ENCODE peak calls at places on chromosomes 6 and 20, in five cellular contexts. E is dorsolateral prefrontal cortex, M is hepatocyte, G is BE2C, A is cardiac fibroblast. Y is an unnamed sample.

GRCh38 chr6:14682821-14683220 is 563.0 kb upstream of the JARID2 start:
- DNase-seq in E (no peak), M (no peak), G (no peak), A (peak), Y (no peak)

GRCh38 chr6:150229775-150230561 is 87.1 kb downstream of the PPP1R14C start:
- DNase-seq in E (peak), M (no peak), G (no peak), A (no peak), Y (no peak)

GRCh38 chr20:23823621-23824324 is 2.8 kb downstream of the CST2 start:
- DNase-seq in E (no peak), M (no peak), G (no peak), A (no peak), Y (no peak)

GRCh38 chr6:56742122-56742791 is 99.6 kb upstream of the DST start:
- DNase-seq in E (no peak), M (no peak), G (no peak), A (no peak), Y (no peak)

GRCh38 chr6:116152620-116153019 is 26.7 kb upstream of the COL10A1 start:
- DNase-seq in E (no peak), M (no peak), G (no peak), A (peak), Y (no peak)

GRCh38 chr20:47676219-47676721 is 109.0 kb downstream of the SULF2 start:
- DNase-seq in E (peak), M (peak), G (no peak), A (no peak), Y (no peak)

GRCh38 chr20:25250508-25250907 is 2.6 kb downstream of the PYGB start:
- DNase-seq in E (no peak), M (peak), G (no peak), A (no peak), Y (no peak)

GRCh38 chr6:15152720-15153119 is 93.1 kb upstream of the JARID2 start:
- DNase-seq in E (no peak), M (no peak), G (no peak), A (no peak), Y (no peak)

GRCh38 chr20:20525756-20526155 is 157.9 kb downstream of the INSM1 start:
- DNase-seq in E (no peak), M (no peak), G (no peak), A (no peak), Y (no peak)

GRCh38 chr6:87237804-87238203 is 82.4 kb downstream of the ZNF292 start:
- DNase-seq in E (no peak), M (no peak), G (no peak), A (peak), Y (no peak)

GRCh38 chr6:30583921-30584320 is 12.7 kb downstream of the ABCF1 start:
- DNase-seq in E (no peak), M (no peak), G (no peak), A (no peak), Y (no peak)

GRCh38 chr6:147972436-147972835 is 370.2 kb upstream of the SASH1 start:
- DNase-seq in E (no peak), M (no peak), G (no peak), A (no peak), Y (no peak)

GRCh38 chr6:12523726-12524125 is 192.8 kb upstream of the PHACTR1 start:
- DNase-seq in E (no peak), M (no peak), G (no peak), A (peak), Y (no peak)

GRCh38 chr6:112245511-112246203 is 8.7 kb downstream of the LAMA4 start:
- DNase-seq in E (no peak), M (no peak), G (no peak), A (peak), Y (no peak)

GRCh38 chr20:45322952-45323383 is 14.9 kb upstream of the MATN4 start:
- DNase-seq in E (no peak), M (peak), G (peak), A (peak), Y (no peak)

GRCh38 chr6:151091571-151091970 is 148.2 kb upstream of the AKAP12 start:
- DNase-seq in E (no peak), M (no peak), G (no peak), A (no peak), Y (no peak)

GRCh38 chr6:166592818-166593217 is 6.3 kb upstream of the RAMACL start:
- DNase-seq in E (no peak), M (no peak), G (no peak), A (peak), Y (no peak)

GRCh38 chr20:17650816-17651760 is 31.0 kb downstream of the RRBP1 start:
- DNase-seq in E (no peak), M (no peak), G (no peak), A (peak), Y (no peak)

GRCh38 chr6:112054001-112054400 is at the start of gene CCN6:
- DNase-seq in E (no peak), M (no peak), G (no peak), A (no peak), Y (no peak)

GRCh38 chr6:84094050-84094435 is 60.5 kb downstream of the MRAP2 start:
- DNase-seq in E (no peak), M (no peak), G (no peak), A (peak), Y (no peak)

GRCh38 chr6:121526282-121526681 is 90.8 kb downstream of the GJA1 start:
- DNase-seq in E (no peak), M (no peak), G (no peak), A (no peak), Y (no peak)

GRCh38 chr6:7106752-7107577 is 796 bp upstream of the RREB1 start:
- DNase-seq in E (no peak), M (peak), G (peak), A (no peak), Y (peak)

GRCh38 chr20:63766695-63767426 is 27.3 kb downstream of the SLC2A4RG start:
- DNase-seq in E (peak), M (no peak), G (no peak), A (no peak), Y (no peak)

GRCh38 chr6:143579703-143580102 is 68.2 kb upstream of the FUCA2 start:
- DNase-seq in E (no peak), M (no peak), G (peak), A (peak), Y (no peak)

GRCh38 chr6:4693566-4693965 is 82.6 kb upstream of the CDYL start:
- DNase-seq in E (no peak), M (no peak), G (no peak), A (no peak), Y (no peak)

GRCh38 chr6:31581511-31582229 is 554 bp downstream of the LTB start:
- DNase-seq in E (no peak), M (peak), G (no peak), A (no peak), Y (peak)

GRCh38 chr6:35192301-35192860 is 21.4 kb upstream of the SCUBE3 start:
- DNase-seq in E (no peak), M (no peak), G (no peak), A (no peak), Y (no peak)

GRCh38 chr6:72746276-72746675 is 124.4 kb downstream of the KCNQ5 start:
- DNase-seq in E (no peak), M (no peak), G (no peak), A (no peak), Y (no peak)

GRCh38 chr20:63695419-63696310 is 787 bp upstream of the TNFRSF6B start:
- DNase-seq in E (peak), M (no peak), G (no peak), A (no peak), Y (no peak)

GRCh38 chr6:44737829-44738528 is 350.5 kb downstream of the CDC5L start:
- DNase-seq in E (no peak), M (no peak), G (no peak), A (no peak), Y (no peak)

GRCh38 chr6:168045141-168045691 is 33.8 kb downstream of the FRMD1 start:
- DNase-seq in E (no peak), M (no peak), G (no peak), A (no peak), Y (no peak)
- TF ChIP-seq CTCF in E (no peak), M (no peak), G (no peak), A (no peak), Y (no peak)

GRCh38 chr6:79733388-79733787 is 102.3 kb downstream of the SH3BGRL2 start:
- DNase-seq in E (no peak), M (no peak), G (no peak), A (no peak), Y (no peak)

GRCh38 chr6:79742030-79742429 is 110.9 kb downstream of the SH3BGRL2 start:
- DNase-seq in E (no peak), M (no peak), G (no peak), A (no peak), Y (no peak)

GRCh38 chr6:79734374-79734773 is 103.2 kb downstream of the SH3BGRL2 start:
- DNase-seq in E (no peak), M (no peak), G (no peak), A (no peak), Y (no peak)

GRCh38 chr6:79735183-79735582 is 104.1 kb downstream of the SH3BGRL2 start:
- DNase-seq in E (no peak), M (no peak), G (no peak), A (no peak), Y (no peak)

DNA sequence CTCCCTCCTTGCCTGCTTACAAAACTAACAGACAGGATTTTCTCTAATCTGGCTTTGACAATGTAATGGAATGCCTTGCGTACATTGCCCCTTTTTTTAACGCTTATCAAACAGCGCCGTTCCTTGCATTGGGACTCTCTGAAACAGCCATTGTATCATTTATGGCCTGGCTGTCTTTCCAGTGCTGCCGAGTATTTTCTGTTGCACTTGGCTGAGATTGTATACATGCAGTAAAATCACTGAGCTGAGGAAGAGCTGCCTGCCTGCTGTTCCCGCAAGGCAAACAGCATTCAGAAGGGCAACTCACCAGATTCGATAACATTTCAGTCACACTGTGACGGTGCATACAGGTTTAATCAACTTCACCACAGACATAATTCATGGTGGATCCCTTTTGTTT is 106.0 kb downstream of the SH3BGRL2 start:
- DNase-seq in E (no peak), M (peak), G (no peak), A (peak), Y (peak)
- TF ChIP-seq CTCF in E (no peak), M (no peak), G (no peak), A (no peak), Y (no peak)

GRCh38 chr6:51618563-51618962 is 468.9 kb downstream of the PKHD1 start:
- DNase-seq in E (no peak), M (peak), G (no peak), A (no peak), Y (no peak)
- TF ChIP-seq CTCF in E (no peak), M (peak), G (peak), A (peak), Y (peak)

GRCh38 chr6:89081423-89082322 is 1.1 kb downstream of the PNRC1 start:
- DNase-seq in E (peak), M (peak), G (peak), A (peak), Y (peak)
- TF ChIP-seq CTCF in E (no peak), M (no peak), G (no peak), A (no peak), Y (no peak)

Y was measured in nephron progenitor cell.